ENCODE peak calls at places on chromosomes 6 and 20, in eight cellular contexts. M is brain microvascular endothelial cell, F is HuH-7.5, H is T-helper 2 cell, R is fibroblast of lung, J is NCI-H1417 treated with DMSO at 0.1 percent for 48 hours, I is fibroblast of the conjunctiva, B is SK-MEL-5. N is an unnamed sample.

GRCh38 chr6:170048615-170049256 is 242.1 kb downstream of the DLL1 start:
- DNase-seq in R (no peak), I (no peak), H (no peak), J (no peak), F (no peak), M (no peak), B (no peak), N (peak; percentile 45)

GRCh38 chr20:58133020-58133419 is 95.4 kb downstream of the ANKRD60 start:
- DNase-seq in I (no peak), B (no peak), H (no peak), M (no peak), R (no peak), J (no peak), F (no peak), N (no peak)

GRCh38 chr20:8678098-8678776 is 390.6 kb upstream of the PLCB4 start:
- DNase-seq in M (no peak), H (no peak), F (no peak), B (no peak), R (peak; percentile 25), J (no peak), I (no peak), N (no peak)

GRCh38 chr6:47485491-47486135 is 8.0 kb downstream of the CD2AP start:
- DNase-seq in J (no peak), H (no peak), R (no peak), I (no peak), F (no peak), M (no peak), B (no peak), N (no peak)

GRCh38 chr20:56690531-56691175 is 61.5 kb downstream of the TFAP2C start:
- DNase-seq in R (no peak), H (no peak), F (no peak), J (no peak), B (no peak), I (no peak), M (no peak), N (no peak)

GRCh38 chr20:56924976-56925695 is 296.0 kb downstream of the TFAP2C start:
- DNase-seq in R (no peak), I (no peak), J (no peak), B (no peak), M (no peak), F (no peak), H (no peak), N (no peak)

GRCh38 chr6:39808934-39809333 is 16.8 kb downstream of the DAAM2 start:
- DNase-seq in I (no peak), F (no peak), M (no peak), H (no peak), J (no peak), B (no peak), R (peak; percentile 72), N (peak; percentile 72)

GRCh38 chr6:41846666-41847237 is 48.4 kb downstream of the USP49 start:
- DNase-seq in J (no peak), M (peak; percentile 93), H (peak; percentile 11), R (peak; percentile 93), B (peak; percentile 90), F (peak; percentile 46), I (peak; percentile 91), N (peak; percentile 70)

GRCh38 chr6:104955491-104955890 is 1.4 kb upstream of the LIN28B start:
- DNase-seq in M (no peak), J (no peak), F (no peak), I (no peak), B (no peak), H (no peak), R (no peak), N (no peak)

GRCh38 chr6:157977176-157977804 is 4.4 kb upstream of the SYNJ2 start:
- DNase-seq in M (no peak), H (no peak), J (no peak), R (no peak), I (no peak), B (no peak), F (no peak), N (no peak)

GRCh38 chr20:62021794-62022419 is 43.8 kb downstream of the TAF4 start:
- DNase-seq in B (no peak), R (no peak), H (no peak), F (no peak), J (no peak), M (no peak), I (no peak), N (no peak)

GRCh38 chr6:136226027-136226673 is 24.0 kb downstream of the MTFR2 start:
- DNase-seq in R (peak; percentile 27), J (peak; percentile 46), H (peak; percentile 33), I (peak; percentile 33), F (peak; percentile 29), B (peak; percentile 64), M (peak; percentile 30), N (peak; percentile 53)

N was measured in pons.